ENCODE peak calls at places on chromosomes 13 and 19, in four cellular contexts. T is pancreas; O is stimulated activated CD8-positive, alpha-beta memory T cell treated with anti-CD3 and anti-CD28 coated beads, Interleukin-12 subunit alpha, Interleukin-12 subunit beta, amount 100 ng/mL, for 4 hours; D is cardiac muscle cell. N is an unnamed sample.
A peak's percentile ranks its signal among the peaks of the same experiment; 100 is the strongest.

GRCh38 chr13:36675213-36675536 is 1.4 kb downstream of the SERTM1 start:
- DNase-seq in D (no peak), T (no peak), O (no peak), N (no peak)

GRCh38 chr13:113319371-113319770 is 22.3 kb downstream of the LAMP1 start:
- DNase-seq in D (no peak), O (no peak), T (no peak), N (no peak)

GRCh38 chr13:28822801-28823200 is 2.7 kb downstream of the MTUS2 start:
- DNase-seq in D (no peak), T (no peak), O (no peak), N (no peak)

GRCh38 chr13:77697208-77698103 is at the start of gene SLAIN1:
- DNase-seq in D (peak; percentile 92), T (peak; percentile 91), O (peak; percentile 76), N (peak; percentile 84)

GRCh38 chr19:19321143-19321577 is 531 bp downstream of the MAU2 start:
- DNase-seq in D (peak; percentile 44), O (no peak), T (no peak), N (peak; percentile 51)

GRCh38 chr13:93847162-93847561 is 620.6 kb downstream of the GPC6 start:
- DNase-seq in O (no peak), D (no peak), T (no peak), N (no peak)

GRCh38 chr19:29467824-29468401 is 57.9 kb upstream of the VSTM2B start:
- DNase-seq in O (no peak), D (peak; percentile 31), T (no peak), N (peak; percentile 27)

GRCh38 chr13:81987159-81987558 is 1646.2 kb upstream of the SPRY2 start:
- DNase-seq in O (no peak), T (no peak), D (no peak), N (no peak)

GRCh38 chr19:39265321-39265916 is 2.8 kb upstream of the IFNL2 start:
- DNase-seq in T (no peak), D (no peak), O (no peak), N (peak; percentile 30)

GRCh38 chr19:46622118-46622446 is 2.8 kb downstream of the PTGIR start:
- DNase-seq in D (no peak), O (no peak), T (peak; percentile 27), N (no peak)

GRCh38 chr19:34962281-34962944 is 1.6 kb downstream of the ZNF792 start:
- DNase-seq in O (no peak), D (no peak), T (peak; percentile 0), N (no peak)

GRCh38 chr13:41587490-41587889 is 130.1 kb downstream of the RGCC start:
- DNase-seq in D (no peak), T (no peak), O (no peak), N (no peak)

GRCh38 chr19:39599116-39599515 is 3.2 kb upstream of the LGALS13 start:
- DNase-seq in D (peak; percentile 67), O (no peak), T (no peak), N (peak; percentile 77)

GRCh38 chr19:48635966-48636858 is 967 bp downstream of the DBP start:
- DNase-seq in T (peak; percentile 75), O (no peak), D (peak; percentile 36), N (no peak)

GRCh38 chr19:33416307-33417215 is 43.1 kb downstream of the CEBPG start:
- DNase-seq in D (peak; percentile 80), T (no peak), O (peak; percentile 37), N (peak; percentile 86)

GRCh38 chr19:33302175-33302973 is at the start of gene CEBPA:
- DNase-seq in D (peak; percentile 95), O (peak; percentile 54), T (peak; percentile 91), N (peak; percentile 86)

GRCh38 chr13:21567714-21568113 is 36.3 kb downstream of the MICU2 start:
- DNase-seq in O (no peak), D (no peak), T (no peak), N (no peak)

GRCh38 chr19:34459614-34460013 is 21.9 kb upstream of the WTIP start:
- DNase-seq in D (no peak), O (no peak), T (no peak), N (no peak)

N was measured in nephron progenitor cell.